ENCODE peak calls at places on chromosomes 16 and 17, in eight cellular contexts. J, Y, H, Z, B, V, K and R are unnamed samples.

GRCh38 chr17:60392845-60393702 is 1.1 kb upstream of the USP32 start:
- DNase-seq in J (peak), Y (peak), H (peak), Z (no peak), B (peak), V (no peak), K (peak), R (peak)

GRCh38 chr17:596763-597644 is 117.6 kb downstream of the VPS53 start:
- DNase-seq in J (no peak), Y (peak), H (peak), Z (peak), B (peak), V (no peak), K (no peak), R (no peak)

GRCh38 chr17:9772658-9773057 is 18.7 kb downstream of the DHRS7C start:
- DNase-seq in J (no peak), Y (no peak), H (no peak), Z (no peak), B (no peak), V (no peak), K (no peak), R (no peak)

GRCh38 chr17:2337152-2337810 is at the start of gene SGSM2:
- DNase-seq in J (peak), Y (peak), H (peak), Z (peak), B (no peak), V (peak), K (peak), R (peak)

GRCh38 chr16:67260426-67261063 is 11.8 kb downstream of the SLC9A5 start:
- DNase-seq in J (peak), Y (peak), H (peak), Z (no peak), B (peak), V (no peak), K (no peak), R (no peak)

GRCh38 chr17:64357191-64357981 is 33.3 kb downstream of the PECAM1 start:
- DNase-seq in J (no peak), Y (peak), H (peak), Z (peak), B (peak), V (no peak), K (no peak), R (no peak)

GRCh38 chr17:49067163-49067562 is 65.4 kb upstream of the B4GALNT2 start:
- DNase-seq in J (no peak), Y (no peak), H (no peak), Z (no peak), B (peak), V (no peak), K (no peak), R (no peak)

GRCh38 chr17:72169823-72170222 is 49.0 kb downstream of the SOX9 start:
- DNase-seq in J (no peak), Y (no peak), H (no peak), Z (no peak), B (no peak), V (no peak), K (no peak), R (no peak)

GRCh38 chr17:4853195-4853762 is 20.1 kb downstream of the MINK1 start:
- DNase-seq in J (no peak), Y (no peak), H (peak), Z (no peak), B (peak), V (no peak), K (no peak), R (no peak)

GRCh38 chr16:57661936-57662906 is 5.9 kb upstream of the ADGRG3 start:
- DNase-seq in J (no peak), Y (no peak), H (no peak), Z (no peak), B (no peak), V (no peak), K (no peak), R (no peak)

GRCh38 chr16:1914759-1915387 is 3.3 kb downstream of the HS3ST6 start:
- DNase-seq in J (no peak), Y (no peak), H (no peak), Z (no peak), B (no peak), V (no peak), K (no peak), R (no peak)

GRCh38 chr16:10729649-10730048 is 14.0 kb upstream of the NUBP1 start:
- DNase-seq in J (no peak), Y (peak), H (peak), Z (peak), B (peak), V (no peak), K (no peak), R (no peak)

GRCh38 chr16:21184834-21185233 is 26.4 kb downstream of the LDAF1 start:
- DNase-seq in J (no peak), Y (no peak), H (no peak), Z (no peak), B (peak), V (no peak), K (no peak), R (no peak)

GRCh38 chr17:17723354-17724261 is 42.4 kb downstream of the RAI1 start:
- DNase-seq in J (peak), Y (no peak), H (no peak), Z (no peak), B (peak), V (no peak), K (peak), R (peak)

GRCh38 chr16:27164280-27164837 is 39.0 kb upstream of the KDM8 start:
- DNase-seq in J (no peak), Y (no peak), H (no peak), Z (no peak), B (no peak), V (no peak), K (no peak), R (no peak)
- TF ChIP-seq CTCF in J (no peak), Y (no peak), H (no peak), Z (no peak), B (no peak), V (no peak), K (no peak), R (no peak)

GRCh38 chr16:84484579-84485254 is 19.7 kb downstream of the MEAK7 start:
- DNase-seq in J (peak), Y (peak), H (peak), Z (peak), B (peak), V (no peak), K (peak), R (no peak)
- TF ChIP-seq CTCF in J (peak), Y (peak), H (peak), Z (no peak), B (peak), V (peak), K (peak), R (peak)

GRCh38 chr17:61968757-61969156 is 41.0 kb upstream of the INTS2 start:
- DNase-seq in J (no peak), Y (no peak), H (no peak), Z (no peak), B (no peak), V (no peak), K (no peak), R (no peak)

GRCh38 chr17:61970030-61970429 is 42.2 kb upstream of the INTS2 start:
- DNase-seq in J (no peak), Y (no peak), H (no peak), Z (no peak), B (no peak), V (no peak), K (no peak), R (no peak)

GRCh38 chr17:61967729-61968128 is 39.9 kb upstream of the INTS2 start:
- DNase-seq in J (no peak), Y (no peak), H (no peak), Z (no peak), B (no peak), V (no peak), K (no peak), R (no peak)

DNA sequence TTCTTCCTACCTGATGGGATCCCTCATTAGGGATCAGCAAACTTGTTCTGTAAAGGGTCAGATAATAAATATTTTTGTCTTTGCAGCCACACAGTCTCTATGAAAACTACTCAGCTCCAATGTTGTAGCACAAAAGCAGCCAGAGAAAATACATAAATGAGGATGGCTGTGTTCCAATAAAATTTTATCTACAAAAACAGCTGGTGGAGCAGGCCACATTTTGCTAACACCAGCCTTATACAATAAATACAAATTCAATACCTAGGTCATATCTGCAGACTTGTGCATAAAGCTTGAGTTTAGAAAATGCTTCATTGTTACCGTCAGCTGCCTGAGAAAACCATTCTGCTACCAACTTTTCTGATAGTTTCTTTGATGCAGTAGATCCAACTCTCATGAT is 38.4 kb upstream of the INTS2 start:
- DNase-seq in J (no peak), Y (no peak), H (no peak), Z (no peak), B (no peak), V (no peak), K (no peak), R (no peak)
- TF ChIP-seq CTCF in J (no peak), Y (no peak), H (no peak), Z (no peak), B (no peak), V (no peak), K (no peak), R (no peak)

GRCh38 chr17:76388966-76389888 is 4.8 kb downstream of the SPHK1 start:
- DNase-seq in J (no peak), Y (no peak), H (no peak), Z (no peak), B (no peak), V (no peak), K (no peak), R (no peak)
- TF ChIP-seq CTCF in J (no peak), Y (peak), H (no peak), Z (no peak), B (peak), V (no peak), K (no peak), R (no peak)

GRCh38 chr16:86496929-86497381 is 13.4 kb upstream of the FOXF1 start:
- DNase-seq in J (no peak), Y (no peak), H (no peak), Z (no peak), B (no peak), V (no peak), K (no peak), R (no peak)

GRCh38 chr16:86496262-86496928 is 13.9 kb upstream of the FOXF1 start:
- DNase-seq in J (no peak), Y (no peak), H (no peak), Z (no peak), B (no peak), V (no peak), K (no peak), R (no peak)

GRCh38 chr16:86498661-86499493 is 11.4 kb upstream of the FOXF1 start:
- DNase-seq in J (no peak), Y (no peak), H (no peak), Z (no peak), B (no peak), V (no peak), K (no peak), R (no peak)

GRCh38 chr16:86497551-86498021 is 12.7 kb upstream of the FOXF1 start:
- DNase-seq in J (no peak), Y (no peak), H (no peak), Z (no peak), B (no peak), V (no peak), K (no peak), R (no peak)

DNA sequence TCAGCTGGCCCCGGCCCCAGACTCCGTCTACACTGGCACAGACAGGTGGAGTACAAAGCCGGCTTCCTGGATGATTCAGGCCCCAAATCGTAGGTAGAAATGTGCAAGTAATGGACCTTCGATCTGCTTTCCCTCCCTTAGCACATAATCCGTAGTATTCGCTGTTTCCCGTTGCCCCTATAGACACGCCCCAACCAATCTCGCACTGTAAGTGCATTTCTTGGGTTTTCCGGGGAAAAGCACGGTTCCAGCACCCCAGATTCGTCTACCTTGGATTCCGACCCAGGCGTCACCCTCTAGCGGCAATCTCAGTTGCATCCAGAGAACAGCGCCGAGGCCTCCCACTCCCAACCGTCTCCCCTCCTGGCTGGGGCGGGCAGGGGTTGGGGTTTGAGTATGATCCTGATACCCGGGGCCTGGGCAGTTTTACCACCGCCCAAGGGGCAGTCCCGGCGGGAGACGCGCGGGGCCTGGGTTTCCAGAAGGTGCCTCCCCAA is 12.1 kb upstream of the FOXF1 start:
- DNase-seq in J (no peak), Y (no peak), H (no peak), Z (no peak), B (no peak), V (no peak), K (no peak), R (no peak)
- TF ChIP-seq CTCF in J (no peak), Y (no peak), H (no peak), Z (no peak), B (no peak), V (no peak), K (no peak), R (no peak)

GRCh38 chr16:68995011-68995504 is 110.4 kb upstream of the HAS3 start:
- DNase-seq in J (peak), Y (peak), H (peak), Z (no peak), B (peak), V (no peak), K (peak), R (no peak)
- TF ChIP-seq CTCF in J (peak), Y (peak), H (peak), Z (no peak), B (peak), V (no peak), K (peak), R (no peak)

DNA sequence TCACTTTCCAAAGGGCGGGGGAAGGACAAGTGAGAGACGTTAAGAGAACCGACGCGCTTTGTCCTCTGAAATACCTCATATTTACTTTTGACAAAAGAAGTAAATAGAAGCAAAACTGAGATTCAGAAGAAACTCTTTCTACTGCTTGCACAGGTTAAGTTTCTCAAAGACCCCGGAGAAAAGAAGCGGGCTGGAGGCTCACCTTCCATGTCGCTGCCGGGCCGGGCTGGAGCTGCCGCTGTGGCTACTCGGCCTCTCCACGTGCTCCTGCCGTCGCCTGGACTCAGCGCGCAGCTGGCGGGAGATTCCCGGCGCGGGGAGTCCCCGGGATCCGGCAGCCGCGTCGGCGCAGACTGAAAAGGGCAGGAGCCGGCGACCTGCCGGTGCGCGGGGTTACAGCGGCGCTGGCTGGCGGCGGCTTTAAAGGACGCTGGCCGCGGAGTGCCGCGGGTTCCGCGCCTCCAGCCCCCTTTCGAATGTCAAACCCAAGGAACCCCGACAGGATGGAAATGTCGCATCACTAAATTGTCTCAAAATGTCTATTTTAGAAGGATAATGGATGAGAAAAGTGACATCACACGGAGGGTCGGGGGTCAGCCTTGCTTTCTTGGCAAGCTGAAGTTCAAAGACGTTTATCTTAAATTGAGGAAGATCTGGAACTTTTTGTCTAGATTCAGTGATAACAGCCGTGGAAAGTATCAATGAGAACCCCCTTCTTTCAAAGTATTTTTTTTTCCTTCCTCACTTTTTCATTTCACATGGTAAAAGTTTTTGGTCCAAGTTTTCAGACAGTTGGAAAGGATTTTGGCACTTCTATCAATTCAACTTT is at the start of gene IKZF3:
- DNase-seq in J (peak), Y (peak), H (no peak), Z (peak), B (peak), V (peak), K (peak), R (peak)
- TF ChIP-seq CTCF in J (peak), Y (no peak), H (no peak), Z (no peak), B (peak), V (peak), K (no peak), R (no peak)

GRCh38 chr17:68290268-68290954 is 516 bp downstream of the SLC16A6 start:
- DNase-seq in J (peak), Y (peak), H (no peak), Z (peak), B (no peak), V (peak), K (peak), R (no peak)

GRCh38 chr17:68288375-68288774 is 2.6 kb downstream of the SLC16A6 start:
- DNase-seq in J (no peak), Y (no peak), H (no peak), Z (peak), B (no peak), V (no peak), K (no peak), R (no peak)

GRCh38 chr17:68289473-68289872 is 1.5 kb downstream of the SLC16A6 start:
- DNase-seq in J (no peak), Y (peak), H (no peak), Z (peak), B (peak), V (no peak), K (no peak), R (no peak)

GRCh38 chr17:68289936-68290267 is 1.0 kb downstream of the SLC16A6 start:
- DNase-seq in J (no peak), Y (peak), H (no peak), Z (no peak), B (no peak), V (no peak), K (no peak), R (no peak)

DNA sequence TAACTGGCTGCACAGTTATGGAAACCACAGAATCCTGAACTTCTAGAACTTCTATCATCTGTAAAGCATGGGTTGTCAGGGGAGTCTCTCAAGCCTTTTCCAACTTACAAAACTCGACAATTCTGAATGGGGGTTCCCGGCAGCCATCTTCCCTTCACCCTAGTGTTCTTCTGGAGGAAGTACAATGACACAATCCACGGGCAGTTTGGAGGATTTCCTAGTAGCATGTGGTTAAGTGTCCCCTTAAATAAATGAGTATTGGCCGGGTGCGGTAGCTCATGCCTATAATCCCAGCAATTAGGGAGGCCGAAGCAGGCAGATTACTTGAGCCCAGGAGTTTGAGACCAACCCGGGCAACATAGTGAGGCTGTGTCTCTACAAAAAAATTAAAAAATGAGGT is 2.1 kb downstream of the SLC16A6 start:
- DNase-seq in J (no peak), Y (no peak), H (no peak), Z (peak), B (no peak), V (no peak), K (no peak), R (no peak)
- TF ChIP-seq CTCF in J (no peak), Y (no peak), H (no peak), Z (no peak), B (no peak), V (no peak), K (peak), R (no peak)

DNA sequence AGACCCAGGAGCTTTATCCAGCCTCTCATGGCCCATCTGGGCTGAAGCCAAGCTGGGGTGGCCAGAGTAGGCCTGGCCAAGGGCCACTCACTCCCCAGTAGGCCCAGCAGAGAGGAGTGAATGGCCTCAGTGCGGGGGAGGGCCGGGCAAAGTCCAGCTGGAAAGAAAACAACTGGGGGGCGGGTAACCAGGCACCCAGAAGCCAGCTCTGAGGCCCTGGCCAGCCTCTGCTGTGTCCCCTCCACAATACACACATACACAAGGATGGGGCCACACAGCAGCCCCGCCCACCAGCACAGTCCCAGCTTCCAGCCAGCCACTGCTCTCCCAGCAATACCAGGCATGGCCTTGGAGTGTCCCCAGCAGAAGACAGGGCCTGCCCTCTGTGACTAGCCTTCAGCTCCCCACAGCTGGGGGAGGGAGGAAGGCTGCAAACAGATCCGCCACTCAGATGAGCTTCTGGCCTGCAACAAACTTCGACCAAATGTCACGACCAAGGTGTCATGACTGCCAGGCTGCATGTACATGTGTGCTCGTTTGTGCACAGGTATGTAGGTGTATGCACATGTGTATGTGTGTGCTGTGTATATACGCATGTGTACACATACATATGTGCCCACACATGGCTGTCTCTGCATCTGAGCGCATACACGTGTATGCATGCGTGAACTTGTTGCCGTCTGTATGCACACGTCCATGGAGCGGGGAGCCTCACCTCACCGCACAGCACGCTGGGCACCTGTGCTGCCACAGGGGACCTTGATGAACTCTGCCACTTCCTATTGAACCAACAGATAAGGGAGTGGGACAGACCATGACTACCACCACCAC is 5.0 kb downstream of the CARHSP1 start:
- DNase-seq in J (peak), Y (no peak), H (no peak), Z (no peak), B (peak), V (no peak), K (no peak), R (no peak)
- TF ChIP-seq CTCF in J (no peak), Y (no peak), H (no peak), Z (no peak), B (no peak), V (no peak), K (no peak), R (no peak)